ENCODE peak calls at places on chromosomes 16 and 17, in seven cellular contexts. L, S, R, K, M, Y and Z are unnamed samples.

GRCh38 chr17:35057332-35057915 is 6.1 kb downstream of the RFFL start:
- DNase-seq in R (no peak), M (no peak), L (no peak), Y (no peak), S (no peak), K (no peak), Z (no peak)

GRCh38 chr16:27920391-27920891 is 143.1 kb downstream of the GSG1L start:
- DNase-seq in M (no peak), R (no peak), Y (peak; percentile 20), S (no peak), L (no peak), K (no peak), Z (no peak)

GRCh38 chr17:60743812-60744211 is 66.2 kb downstream of the BCAS3 start:
- DNase-seq in Y (no peak), K (peak; percentile 43), L (no peak), R (no peak), M (no peak), S (no peak), Z (no peak)

GRCh38 chr16:89915303-89916232 is 3.1 kb upstream of the MC1R start:
- DNase-seq in R (no peak), M (no peak), Y (no peak), L (no peak), S (no peak), K (no peak), Z (no peak)

GRCh38 chr17:48753794-48754499 is 25.4 kb upstream of the HOXB13 start:
- DNase-seq in M (no peak), Y (no peak), K (no peak), L (no peak), S (no peak), R (no peak), Z (no peak)

GRCh38 chr16:88969361-88969831 is 7.6 kb downstream of the CBFA2T3 start:
- DNase-seq in L (peak; percentile 3), R (no peak), Y (no peak), S (no peak), K (no peak), M (peak; percentile 59), Z (no peak)

GRCh38 chr17:29461807-29462206 is 71.6 kb downstream of the TAOK1 start:
- DNase-seq in M (no peak), L (no peak), S (no peak), R (no peak), Y (no peak), K (no peak), Z (no peak)

GRCh38 chr16:73125860-73126259 is 77.9 kb upstream of the ZFHX3 start:
- DNase-seq in R (no peak), Y (no peak), L (no peak), M (no peak), K (peak; percentile 66), S (no peak), Z (no peak)

GRCh38 chr16:52383640-52384292 is 163.2 kb downstream of the TOX3 start:
- DNase-seq in L (no peak), S (no peak), R (no peak), Y (no peak), M (no peak), K (no peak), Z (no peak)

GRCh38 chr17:2373179-2373578 is 27.7 kb downstream of the MNT start:
- DNase-seq in L (no peak), S (no peak), K (no peak), Y (no peak), R (no peak), M (no peak), Z (no peak)

GRCh38 chr17:2376107-2376506 is 24.8 kb downstream of the MNT start:
- DNase-seq in L (no peak), S (no peak), K (no peak), R (no peak), M (no peak), Y (no peak), Z (no peak)

GRCh38 chr17:2372681-2373080 is 28.2 kb downstream of the MNT start:
- DNase-seq in K (no peak), R (no peak), Y (no peak), S (no peak), L (no peak), M (peak; percentile 60), Z (no peak)

GRCh38 chr17:2375406-2375805 is 25.5 kb downstream of the MNT start:
- DNase-seq in Y (no peak), L (no peak), K (no peak), S (no peak), M (no peak), R (no peak), Z (no peak)

GRCh38 chr17:2374549-2375285 is 26.1 kb downstream of the MNT start:
- DNase-seq in Y (no peak), L (no peak), R (no peak), K (no peak), S (no peak), M (no peak), Z (no peak)
- H3K27ac ChIP-seq in Y (no peak overlapping the region), L (no peak overlapping the region), R (no peak overlapping the region), K (no peak overlapping the region), S (no peak overlapping the region), M (no peak overlapping the region), Z (no peak overlapping the region)

GRCh38 chr17:27855454-27855853 is 37.7 kb downstream of the LYRM9 start:
- DNase-seq in Y (no peak), L (no peak), K (no peak), R (no peak), M (no peak), S (peak; percentile 21), Z (no peak)
- H3K27ac ChIP-seq in Y (no peak overlapping the region), L (no peak overlapping the region), K (no peak overlapping the region), R (no peak overlapping the region), M (no peak overlapping the region), S (no peak overlapping the region), Z (no peak overlapping the region)

GRCh38 chr17:81234940-81235821 is 3.7 kb downstream of the TEPSIN start:
- DNase-seq in Y (no peak), R (no peak), S (no peak), M (no peak), K (no peak), L (peak; percentile 8), Z (no peak)

GRCh38 chr17:81234506-81234855 is 4.4 kb downstream of the TEPSIN start:
- DNase-seq in L (no peak), S (no peak), K (no peak), M (no peak), Y (no peak), R (no peak), Z (no peak)

GRCh38 chr17:81233316-81233715 is 5.5 kb downstream of the TEPSIN start:
- DNase-seq in Y (no peak), R (no peak), L (peak; percentile 9), S (no peak), M (no peak), K (no peak), Z (no peak)

GRCh38 chr17:81232616-81233241 is 6.1 kb downstream of the TEPSIN start:
- DNase-seq in K (no peak), S (no peak), L (no peak), Y (no peak), R (no peak), M (no peak), Z (no peak)

DNA sequence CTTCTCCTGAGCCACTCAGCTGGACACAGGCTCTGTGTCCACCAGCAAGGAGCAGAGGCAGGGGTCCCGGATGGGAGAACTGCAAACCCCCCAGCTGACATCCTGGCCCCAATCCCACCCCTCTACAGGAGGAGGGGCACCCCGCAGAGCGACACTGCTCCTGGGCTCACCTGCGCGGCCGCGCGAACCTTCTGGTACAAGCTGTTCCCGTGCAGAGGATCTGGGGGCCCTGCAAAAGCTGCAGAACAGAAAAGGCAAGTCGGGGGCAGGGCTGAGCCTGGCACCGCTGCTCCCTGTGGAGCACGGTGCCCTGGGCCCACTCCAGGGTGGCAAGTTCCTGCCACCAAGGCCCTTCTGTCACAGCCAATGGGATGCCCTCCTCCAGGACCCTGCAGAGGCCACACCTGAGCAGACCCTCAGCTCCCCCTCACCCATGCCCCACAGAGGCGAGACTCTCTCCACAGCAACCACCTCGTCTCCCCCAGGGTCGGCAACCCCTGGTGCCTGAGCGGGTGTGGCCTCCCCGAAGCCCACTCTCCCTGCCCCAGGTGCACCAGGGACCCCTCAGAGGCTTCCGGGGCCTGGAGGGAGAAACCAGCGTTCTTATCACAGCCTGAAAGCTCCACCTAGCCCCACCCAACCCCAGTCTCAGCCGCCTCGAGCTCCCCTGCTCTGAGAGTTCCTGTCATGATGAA is 4.9 kb downstream of the TEPSIN start:
- DNase-seq in S (no peak), L (peak; percentile 12), M (no peak), K (no peak), Y (no peak), R (no peak), Z (no peak)
- H3K27ac ChIP-seq in S (no peak overlapping the region), L (no peak overlapping the region), M (no peak overlapping the region), K (no peak overlapping the region), Y (no peak overlapping the region), R (no peak overlapping the region), Z (no peak overlapping the region)

GRCh38 chr17:59311051-59311468 is 20.4 kb upstream of the YPEL2 start:
- DNase-seq in Y (peak; percentile 71), K (peak; percentile 49), M (no peak), S (peak; percentile 32), R (no peak), L (no peak), Z (no peak)
- H3K27ac ChIP-seq in Y (no peak overlapping the region), K (no peak overlapping the region), M (no peak overlapping the region), S (no peak overlapping the region), R (peak overlapping the region; percentile 5), L (no peak overlapping the region), Z (no peak overlapping the region)

GRCh38 chr17:70070297-70071027 is 4.6 kb upstream of the KCNJ16 start:
- DNase-seq in R (no peak), M (no peak), S (no peak), L (no peak), K (peak; percentile 62), Y (no peak), Z (no peak)

GRCh38 chr17:70071620-70072019 is 3.4 kb upstream of the KCNJ16 start:
- DNase-seq in M (no peak), Y (no peak), K (no peak), R (no peak), S (no peak), L (no peak), Z (no peak)

GRCh38 chr17:70072900-70073299 is 2.1 kb upstream of the KCNJ16 start:
- DNase-seq in L (no peak), Y (no peak), M (no peak), S (no peak), R (no peak), K (no peak), Z (no peak)

GRCh38 chr17:70073326-70073725 is 1.7 kb upstream of the KCNJ16 start:
- DNase-seq in M (no peak), R (no peak), Y (peak; percentile 18), L (no peak), K (no peak), S (no peak), Z (no peak)

GRCh38 chr17:70071127-70071526 is 3.9 kb upstream of the KCNJ16 start:
- DNase-seq in S (no peak), R (no peak), L (no peak), Y (no peak), M (no peak), K (no peak), Z (no peak)
- H3K27ac ChIP-seq in S (no peak overlapping the region), R (no peak overlapping the region), L (no peak overlapping the region), Y (no peak overlapping the region), M (no peak overlapping the region), K (no peak overlapping the region), Z (no peak overlapping the region)